ENCODE peak calls at places on chromosomes 12 and 14, in eight cellular contexts. H is M059J, L is DMS 273 treated with DMSO at 0.1 percent for 48 hours, S is AG09309, Y is fibroblast of the aortic adventitia, P is left ventricle myocardium inferior, X is progenitor cell of endocrine pancreas, C is ACHN. E is an unnamed sample.

GRCh38 chr12:71415336-71416231 is 24.0 kb upstream of the LGR5 start:
- DNase-seq in S (no peak), H (peak), C (peak), Y (peak), P (no peak), X (no peak), L (no peak), E (no peak)

GRCh38 chr14:99259327-99259726 is 12.7 kb downstream of the BCL11B start:
- DNase-seq in Y (no peak), X (no peak), P (no peak), S (no peak), L (no peak), C (no peak), H (no peak), E (no peak)

GRCh38 chr12:30884804-30885203 is 41.7 kb upstream of the TSPAN11 start:
- DNase-seq in S (no peak), X (no peak), H (no peak), L (no peak), C (no peak), P (no peak), Y (no peak), E (no peak)

GRCh38 chr14:38761033-38761432 is 342.0 kb downstream of the SEC23A start:
- DNase-seq in Y (no peak), L (no peak), S (no peak), H (no peak), X (no peak), C (no peak), P (no peak), E (no peak)

GRCh38 chr12:52977195-52977594 is 28.3 kb downstream of the KRT18 start:
- DNase-seq in X (no peak), H (no peak), L (no peak), S (no peak), P (no peak), C (no peak), Y (no peak), E (no peak)

GRCh38 chr14:82047777-82048470 is 514.3 kb upstream of the SEL1L start:
- DNase-seq in S (no peak), Y (no peak), X (no peak), P (no peak), C (no peak), L (no peak), H (no peak), E (no peak)

GRCh38 chr12:76698966-76699365 is 64.9 kb upstream of the ZDHHC17 start:
- DNase-seq in X (no peak), Y (no peak), C (no peak), S (no peak), H (no peak), L (no peak), P (no peak), E (no peak)

GRCh38 chr12:101850199-101850598 is 19.4 kb upstream of the GNPTAB start:
- DNase-seq in X (no peak), Y (no peak), S (no peak), P (no peak), C (no peak), L (no peak), H (no peak), E (no peak)

GRCh38 chr14:93281937-93282336 is 50.9 kb downstream of the BTBD7 start:
- DNase-seq in X (no peak), L (no peak), C (no peak), H (no peak), S (no peak), Y (peak), P (no peak), E (no peak)

GRCh38 chr14:37384870-37385596 is 187.3 kb downstream of the MIPOL1 start:
- DNase-seq in L (no peak), S (no peak), C (no peak), Y (no peak), H (no peak), P (no peak), X (no peak), E (no peak)

GRCh38 chr14:80956922-80957321 is 1.5 kb downstream of the TSHR start:
- DNase-seq in H (no peak), X (no peak), P (no peak), C (no peak), L (peak), Y (no peak), S (no peak), E (no peak)

GRCh38 chr14:41146391-41146790 is 460.3 kb upstream of the LRFN5 start:
- DNase-seq in X (no peak), H (no peak), L (no peak), C (no peak), Y (no peak), S (no peak), P (no peak), E (no peak)